ENCODE peak calls at places on chromosomes 7 and 10, in nine cellular contexts. N is ELF-1; V is SK-N-SH; Y is sigmoid colon; P is CD4-positive, alpha-beta T cell; K is HCEC 1CT; C is astrocyte of the spinal cord; F is cerebellar cortex; E is stimulated activated CD8-positive, alpha-beta memory T cell treated with anti-CD3 and anti-CD28 coated beads, Interleukin-15, amount 100 ng/mL, for 1 hour. T is an unnamed sample.

GRCh38 chr10:99660662-99661369 is 1.5 kb downstream of the ENTPD7 start:
- DNase-seq in P (no peak), E (no peak), N (no peak), K (no peak), V (no peak), Y (no peak), F (no peak), C (peak; percentile 32), T (no peak)

GRCh38 chr7:98165827-98166667 is 45.2 kb upstream of the BHLHA15 start:
- DNase-seq in K (no peak), E (peak; percentile 18), Y (no peak), F (peak; percentile 47), V (peak; percentile 80), P (peak; percentile 37), C (peak; percentile 10), N (peak; percentile 49), T (no peak)

GRCh38 chr10:10956681-10957225 is 60.9 kb upstream of the CELF2 start:
- DNase-seq in N (no peak), K (no peak), C (no peak), E (no peak), V (no peak), P (no peak), Y (no peak), F (no peak), T (no peak)

GRCh38 chr7:34762769-34763168 is 104.8 kb downstream of the NPSR1 start:
- DNase-seq in V (no peak), E (no peak), Y (no peak), P (no peak), F (no peak), C (no peak), N (no peak), K (no peak), T (no peak)

GRCh38 chr7:29270979-29271658 is 76.5 kb downstream of the CHN2 start:
- DNase-seq in Y (no peak), F (no peak), N (no peak), P (no peak), K (no peak), C (no peak), V (peak; percentile 49), E (no peak), T (peak; percentile 47)

GRCh38 chr10:80397014-80397413 is 11.3 kb upstream of the PRXL2A start:
- DNase-seq in E (no peak), P (no peak), F (no peak), V (no peak), N (no peak), K (no peak), Y (no peak), C (no peak), T (no peak)

GRCh38 chr10:123007558-123008378 is 827 bp downstream of the IKZF5 start:
- DNase-seq in N (peak; percentile 58), C (peak; percentile 54), K (peak; percentile 54), P (peak; percentile 30), F (peak; percentile 67), Y (peak; percentile 66), V (peak; percentile 46), E (no peak), T (peak; percentile 70)

GRCh38 chr7:141102436-141102835 is 28.6 kb downstream of the TMEM178B start:
- DNase-seq in V (no peak), Y (no peak), F (no peak), K (no peak), P (no peak), N (no peak), C (no peak), E (no peak), T (no peak)

GRCh38 chr10:8321990-8322389 is 267.5 kb downstream of the GATA3 start:
- DNase-seq in K (no peak), V (peak; percentile 42), P (no peak), F (no peak), N (no peak), Y (no peak), C (no peak), E (no peak), T (no peak)

GRCh38 chr7:78232806-78233205 is 434.2 kb downstream of the PHTF2 start:
- DNase-seq in V (no peak), F (no peak), Y (no peak), E (no peak), N (no peak), K (peak; percentile 50), P (no peak), C (no peak), T (no peak)

GRCh38 chr7:3232228-3232627 is 68.8 kb upstream of the SDK1 start:
- DNase-seq in F (no peak), N (no peak), V (no peak), P (no peak), C (no peak), E (no peak), Y (no peak), K (no peak), T (no peak)

GRCh38 chr7:135715673-135716072 is 12.3 kb downstream of the SLC13A4 start:
- DNase-seq in V (no peak), P (no peak), N (no peak), E (no peak), F (no peak), Y (no peak), K (no peak), C (no peak), T (no peak)

GRCh38 chr10:105185101-105185500 is 544.0 kb downstream of the SORCS3 start:
- DNase-seq in F (no peak), V (no peak), C (peak; percentile 5), E (no peak), Y (no peak), P (no peak), N (no peak), K (no peak), T (no peak)

GRCh38 chr7:47938574-47939165 is 9.6 kb downstream of the PKD1L1 start:
- DNase-seq in Y (no peak), C (no peak), N (no peak), K (no peak), V (no peak), E (no peak), F (peak; percentile 38), P (no peak), T (no peak)

GRCh38 chr7:126700807-126701604 is 551.7 kb downstream of the GRM8 start:
- DNase-seq in Y (no peak), N (peak; percentile 77), K (peak; percentile 96), C (peak; percentile 96), V (peak; percentile 66), P (peak; percentile 3), F (no peak), E (no peak), T (peak; percentile 97)

GRCh38 chr10:21020545-21020944 is 123.4 kb upstream of the NEBL start:
- DNase-seq in K (peak; percentile 11), Y (no peak), E (no peak), P (no peak), N (peak; percentile 36), F (no peak), V (peak; percentile 19), C (peak; percentile 9), T (no peak)

GRCh38 chr10:130720235-130720634 is 584.0 kb downstream of the GLRX3 start:
- DNase-seq in N (no peak), E (no peak), Y (peak; percentile 12), V (no peak), F (no peak), P (no peak), C (no peak), K (no peak), T (no peak)

GRCh38 chr7:136549756-136550155 is 318.7 kb upstream of the CHRM2 start:
- DNase-seq in E (no peak), V (no peak), C (no peak), P (no peak), K (no peak), F (no peak), Y (no peak), N (no peak), T (no peak)

T was measured in MV-4-11.